ENCODE peak calls at places on chromosomes 1 and 21, in seven cellular contexts. G is AG10803; D is NK-92 treated with Interleukin-12 subunit alpha and Interleukin-12 subunit beta, amount 100 ng/mL, for 24 hours; R is heart left ventricle; E is activated T-cell treated with anti-CD3 and anti-CD28 coated beads, Interleukin-2, amount 50 U/mL, for 48 hours; V is HTR-8/SVneo; T is stimulated activated naive CD4-positive, alpha-beta T cell. W is an unnamed sample.

GRCh38 chr1:192443616-192444015 is 126.8 kb downstream of the RGS21 start:
- DNase-seq in R (no peak), G (no peak), T (no peak), E (no peak), V (no peak), D (no peak), W (no peak)

GRCh38 chr1:115302390-115302961 is 35.6 kb downstream of the NGF start:
- DNase-seq in V (no peak), D (no peak), G (peak), E (no peak), T (no peak), R (peak), W (no peak)

GRCh38 chr1:68143633-68144032 is 88.7 kb downstream of the WLS start:
- DNase-seq in R (no peak), G (no peak), E (no peak), T (no peak), D (no peak), V (no peak), W (no peak)

GRCh38 chr1:41661428-41662060 is 177.1 kb upstream of the EDN2 start:
- DNase-seq in V (no peak), E (peak), T (no peak), G (no peak), R (no peak), D (no peak), W (no peak)

GRCh38 chr1:12406218-12407021 is 176.6 kb downstream of the VPS13D start:
- DNase-seq in R (no peak), T (no peak), G (peak), E (no peak), V (no peak), D (no peak), W (no peak)

GRCh38 chr1:225835752-225836151 is 25.8 kb downstream of the EPHX1 start:
- DNase-seq in G (peak), T (no peak), E (no peak), V (no peak), D (no peak), R (peak), W (no peak)

GRCh38 chr1:67211589-67212563 is 45.6 kb downstream of the IL23R start:
- DNase-seq in R (no peak), V (no peak), D (no peak), T (peak), E (peak), G (peak), W (peak)

GRCh38 chr1:117127840-117128239 is 6.3 kb upstream of the TRIM45 start:
- DNase-seq in G (peak), D (no peak), E (no peak), T (no peak), V (no peak), R (no peak), W (no peak)

GRCh38 chr21:34938079-34938764 is 110.9 kb downstream of the RUNX1 start:
- DNase-seq in G (no peak), E (no peak), T (no peak), R (no peak), D (no peak), V (no peak), W (peak)

GRCh38 chr1:109721046-109721445 is 9.0 kb downstream of the GSTM5 start:
- DNase-seq in T (no peak), R (no peak), D (no peak), E (no peak), V (no peak), G (peak), W (no peak)

GRCh38 chr1:37362569-37362968 is 111.8 kb upstream of the ZC3H12A start:
- DNase-seq in T (no peak), E (no peak), D (no peak), G (no peak), R (no peak), V (no peak), W (no peak)

GRCh38 chr1:33814166-33814565 is 49.7 kb upstream of the HMGB4 start:
- DNase-seq in E (no peak), R (no peak), T (no peak), G (peak), D (no peak), V (peak), W (peak)

GRCh38 chr1:51423098-51423821 is 92.9 kb upstream of the TTC39A start:
- DNase-seq in G (peak), E (no peak), R (no peak), T (no peak), V (no peak), D (no peak), W (no peak)

GRCh38 chr1:215497516-215497915 is 69.6 kb upstream of the KCTD3 start:
- DNase-seq in R (no peak), D (no peak), E (no peak), T (no peak), G (no peak), V (no peak), W (no peak)

GRCh38 chr1:239368436-239369109 is 17.8 kb upstream of the CHRM3 start:
- DNase-seq in R (no peak), E (no peak), G (no peak), D (no peak), V (no peak), T (no peak), W (no peak)

GRCh38 chr1:34125721-34126380 is 39.2 kb downstream of the CSMD2 start:
- DNase-seq in G (peak), D (no peak), E (no peak), R (no peak), V (no peak), T (no peak), W (no peak)

GRCh38 chr1:178464141-178464540 is 32.6 kb downstream of the CLEC20A start:
- DNase-seq in T (no peak), V (no peak), R (no peak), D (no peak), G (no peak), E (no peak), W (no peak)

GRCh38 chr1:29853716-29854330 is 617.5 kb downstream of the PTPRU start:
- DNase-seq in E (no peak), T (no peak), D (no peak), V (no peak), G (no peak), R (no peak), W (no peak)

GRCh38 chr1:155078496-155079209 is at the start of gene EFNA3:
- DNase-seq in V (peak), T (peak), D (no peak), R (peak), G (peak), E (peak), W (no peak)

GRCh38 chr1:98035587-98035986 is 114.8 kb upstream of the DPYD start:
- DNase-seq in G (peak), D (no peak), V (no peak), E (no peak), R (no peak), T (no peak), W (no peak)

GRCh38 chr1:225813250-225813964 is 3.5 kb downstream of the EPHX1 start:
- DNase-seq in T (no peak), G (peak), R (peak), D (no peak), V (no peak), E (no peak), W (peak)

GRCh38 chr1:163055531-163055930 is 13.6 kb upstream of the RGS4 start:
- DNase-seq in R (no peak), T (no peak), D (no peak), E (no peak), G (no peak), V (no peak), W (no peak)

GRCh38 chr1:59499273-59499955 is 202.5 kb downstream of the FGGY start:
- DNase-seq in E (no peak), D (no peak), R (no peak), G (no peak), T (no peak), V (no peak), W (peak)

GRCh38 chr1:91712981-91713841 is 172.7 kb downstream of the TGFBR3 start:
- DNase-seq in T (no peak), V (no peak), D (peak), R (peak), E (peak), G (peak), W (no peak)

GRCh38 chr1:244047739-244048565 is 3.1 kb upstream of the ZBTB18 start:
- DNase-seq in G (peak), T (peak), D (peak), R (peak), V (peak), E (peak), W (peak)

GRCh38 chr1:183734600-183735036 is 70.3 kb upstream of the RGL1 start:
- DNase-seq in G (peak), D (no peak), E (no peak), T (no peak), V (no peak), R (peak), W (no peak)

GRCh38 chr1:112527266-112528010 is 18.7 kb downstream of the WNT2B start:
- DNase-seq in T (no peak), D (no peak), R (no peak), E (no peak), G (peak), V (no peak), W (peak)

GRCh38 chr1:60745444-60745843 is 336.9 kb upstream of the NFIA start:
- DNase-seq in D (no peak), V (no peak), E (no peak), T (no peak), R (no peak), G (no peak), W (no peak)

W was measured in Caki2.